ENCODE peak calls at places on chromosomes 3 and 15, in eight cellular contexts. P, K, T, S, Q, V, M and L are unnamed samples.

GRCh38 chr3:46353090-46353489 is 821 bp upstream of the CCR2 start:
- ATAC-seq in T (no peak), Q (no peak), P (no peak), S (no peak), K (no peak), M (no peak), V (no peak), L (no peak)

GRCh38 chr3:29593802-29594201 is 312.9 kb downstream of the RBMS3 start:
- ATAC-seq in V (no peak), T (no peak), Q (no peak), M (no peak), K (no peak), S (no peak), P (no peak), L (no peak)

GRCh38 chr3:115022214-115022613 is 124.9 kb downstream of the ZBTB20 start:
- ATAC-seq in T (no peak), V (no peak), K (no peak), Q (no peak), P (no peak), M (no peak), S (no peak), L (no peak)

GRCh38 chr15:82750831-82751181 is 41.1 kb upstream of the AP3B2 start:
- ATAC-seq in S (peak), P (peak), K (peak), V (peak), T (peak), Q (peak), M (peak), L (peak)

GRCh38 chr3:52982839-52983238 is 63.0 kb downstream of the SFMBT1 start:
- ATAC-seq in V (no peak), M (peak), P (no peak), K (no peak), T (no peak), S (peak), Q (peak), L (peak)

GRCh38 chr15:70321106-70321809 is 223.5 kb upstream of the TLE3 start:
- ATAC-seq in M (no peak), S (no peak), P (no peak), K (no peak), T (no peak), V (no peak), Q (no peak), L (no peak)

GRCh38 chr3:39124876-39125836 is 17.7 kb downstream of the TTC21A start:
- ATAC-seq in M (peak), S (no peak), K (peak), Q (no peak), P (no peak), V (peak), T (peak), L (no peak)

GRCh38 chr3:52454235-52454937 is 545 bp upstream of the TNNC1 start:
- ATAC-seq in T (no peak), P (no peak), K (no peak), M (no peak), S (no peak), Q (no peak), V (no peak), L (no peak)

GRCh38 chr3:47083786-47084185 is 80.1 kb downstream of the SETD2 start:
- ATAC-seq in K (no peak), P (peak), Q (no peak), T (no peak), S (no peak), V (no peak), M (no peak), L (no peak)

GRCh38 chr15:47184003-47184404 is 533.3 kb upstream of the SEMA6D start:
- ATAC-seq in V (peak), K (peak), Q (no peak), T (peak), P (no peak), M (peak), S (no peak), L (no peak)